ENCODE peak calls at places on chromosomes 11 and 22, in eight cellular contexts. A, F, Y, J, B, I, M and V are unnamed samples.

GRCh38 chr11:69310934-69311766 is 17.2 kb downstream of the MYEOV start:
- ATAC-seq in A (peak; percentile 74), F (no peak), Y (no peak), J (no peak), B (no peak), I (no peak), M (peak; percentile 81), V (no peak)

GRCh38 chr11:70164705-70165104 is 38.4 kb upstream of the FADD start:
- ATAC-seq in A (no peak), F (no peak), Y (no peak), J (no peak), B (no peak), I (no peak), M (no peak), V (no peak)

GRCh38 chr11:78548911-78549572 is 25.6 kb downstream of the NARS2 start:
- ATAC-seq in A (no peak), F (no peak), Y (no peak), J (no peak), B (no peak), I (no peak), M (no peak), V (no peak)

GRCh38 chr11:115942043-115942442 is 437.8 kb upstream of the CADM1 start:
- ATAC-seq in A (no peak), F (no peak), Y (no peak), J (no peak), B (no peak), I (no peak), M (no peak), V (no peak)

GRCh38 chr11:27353593-27354358 is 9.2 kb downstream of the CCDC34 start:
- ATAC-seq in A (no peak), F (no peak), Y (peak; percentile 61), J (no peak), B (peak; percentile 71), I (no peak), M (no peak), V (peak; percentile 47)

GRCh38 chr11:133928628-133929059 is 28.1 kb downstream of the IGSF9B start:
- ATAC-seq in A (no peak), F (no peak), Y (peak; percentile 32), J (peak; percentile 68), B (no peak), I (peak; percentile 65), M (peak; percentile 89), V (peak; percentile 63)

GRCh38 chr22:31046591-31047226 is 34.4 kb upstream of the SMTN start:
- ATAC-seq in A (no peak), F (peak; percentile 59), Y (no peak), J (no peak), B (peak; percentile 79), I (no peak), M (no peak), V (peak; percentile 53)

GRCh38 chr22:46004105-46004866 is 27.3 kb upstream of the WNT7B start:
- ATAC-seq in A (peak; percentile 73), F (no peak), Y (no peak), J (peak; percentile 57), B (no peak), I (peak; percentile 21), M (peak; percentile 57), V (no peak)

GRCh38 chr11:21636561-21636960 is 556.3 kb upstream of the ANO5 start:
- ATAC-seq in A (no peak), F (no peak), Y (no peak), J (no peak), B (no peak), I (no peak), M (no peak), V (no peak)

GRCh38 chr11:103773059-103773458 is 263.4 kb upstream of the DDI1 start:
- ATAC-seq in A (no peak), F (no peak), Y (no peak), J (no peak), B (no peak), I (no peak), M (no peak), V (no peak)

GRCh38 chr22:46659059-46659790 is 39.0 kb downstream of the GRAMD4 start:
- ATAC-seq in A (no peak), F (no peak), Y (no peak), J (no peak), B (no peak), I (no peak), M (no peak), V (no peak)

GRCh38 chr11:830295-831131 is 2.2 kb upstream of the CD151 start:
- ATAC-seq in A (peak; percentile 45), F (peak; percentile 58), Y (peak; percentile 53), J (peak; percentile 50), B (peak; percentile 13), I (peak; percentile 62), M (peak; percentile 61), V (peak; percentile 7)

GRCh38 chr22:29831186-29831921 is 6.7 kb downstream of the ASCC2 start:
- ATAC-seq in A (no peak), F (no peak), Y (no peak), J (no peak), B (peak; percentile 74), I (no peak), M (no peak), V (no peak)

GRCh38 chr11:67558084-67558772 is 25.4 kb upstream of the GSTP1 start:
- ATAC-seq in A (no peak), F (peak; percentile 86), Y (no peak), J (no peak), B (peak; percentile 61), I (no peak), M (no peak), V (peak; percentile 20)

GRCh38 chr11:78898376-78898775 is 323.7 kb upstream of the NARS2 start:
- ATAC-seq in A (no peak), F (no peak), Y (no peak), J (no peak), B (no peak), I (no peak), M (no peak), V (no peak)

GRCh38 chr11:79236541-79236971 is 204.3 kb downstream of the TENM4 start:
- ATAC-seq in A (no peak), F (no peak), Y (no peak), J (no peak), B (no peak), I (no peak), M (no peak), V (peak; percentile 40)

GRCh38 chr22:31637375-31637937 is 24.6 kb downstream of the PISD start:
- ATAC-seq in A (peak; percentile 61), F (no peak), Y (no peak), J (no peak), B (no peak), I (no peak), M (no peak), V (no peak)

GRCh38 chr22:43658823-43659222 is 153.3 kb downstream of the EFCAB6 start:
- ATAC-seq in A (no peak), F (no peak), Y (no peak), J (no peak), B (no peak), I (no peak), M (no peak), V (no peak)

GRCh38 chr11:92527467-92527866 is 302.8 kb downstream of the FAT3 start:
- ATAC-seq in A (no peak), F (no peak), Y (no peak), J (no peak), B (no peak), I (no peak), M (no peak), V (no peak)

GRCh38 chr22:28424427-28425080 is 255.1 kb downstream of the TTC28 start:
- ATAC-seq in A (no peak), F (peak; percentile 72), Y (no peak), J (no peak), B (no peak), I (no peak), M (no peak), V (no peak)

GRCh38 chr11:102799656-102800339 is 1.8 kb upstream of the MMP1 start:
- ATAC-seq in A (no peak), F (no peak), Y (no peak), J (no peak), B (no peak), I (no peak), M (no peak), V (no peak)

GRCh38 chr11:68722143-68722542 is 29.2 kb downstream of the TESMIN start:
- ATAC-seq in A (no peak), F (no peak), Y (no peak), J (no peak), B (no peak), I (no peak), M (no peak), V (no peak)

GRCh38 chr11:4636136-4636535 is 1.1 kb upstream of the OR51D1 start:
- ATAC-seq in A (no peak), F (no peak), Y (no peak), J (no peak), B (no peak), I (no peak), M (no peak), V (no peak)

GRCh38 chr11:64558065-64558745 is 32.8 kb upstream of the SLC22A12 start:
- ATAC-seq in A (no peak), F (no peak), Y (no peak), J (no peak), B (no peak), I (no peak), M (no peak), V (no peak)

GRCh38 chr11:125123947-125124633 is 12.7 kb upstream of the TMEM218 start:
- ATAC-seq in A (peak; percentile 81), F (peak; percentile 99), Y (peak; percentile 62), J (peak; percentile 68), B (peak; percentile 100), I (peak; percentile 48), M (peak; percentile 74), V (peak; percentile 52)